ENCODE peak calls at places on chromosomes 5 and 9, in seven cellular contexts. One of them, this sample, is unnamed.

GRCh38 chr5:123814796-123815479 is 303.0 kb downstream of the CSNK1G3 start:
- DNase-seq in stomach: no peak
- DNase-seq in GM23248: peak; percentile 13
- DNase-seq in RWPE1: no peak
- DNase-seq in fibroblast of lung: peak; percentile 66
- DNase-seq in caudate nucleus: no peak
- DNase-seq in Panc1: peak; percentile 45
- DNase-seq in this sample: no peak

GRCh38 chr5:148145916-148146315 is 22.4 kb upstream of the SPINK14 start:
- DNase-seq in stomach: peak; percentile 83
- DNase-seq in GM23248: peak; percentile 2
- DNase-seq in RWPE1: peak; percentile 90
- DNase-seq in fibroblast of lung: peak; percentile 44
- DNase-seq in caudate nucleus: no peak
- DNase-seq in Panc1: no peak
- DNase-seq in this sample: no peak

GRCh38 chr9:90300901-90301688 is 341.5 kb downstream of the DIRAS2 start:
- DNase-seq in stomach: peak; percentile 27
- DNase-seq in GM23248: peak; percentile 91
- DNase-seq in RWPE1: peak; percentile 96
- DNase-seq in fibroblast of lung: peak; percentile 92
- DNase-seq in caudate nucleus: no peak
- DNase-seq in Panc1: peak; percentile 48
- DNase-seq in this sample: no peak

GRCh38 chr5:168978015-168978414 is 322.9 kb downstream of the SLIT3 start:
- DNase-seq in stomach: no peak
- DNase-seq in GM23248: peak; percentile 95
- DNase-seq in RWPE1: peak; percentile 90
- DNase-seq in fibroblast of lung: peak; percentile 89
- DNase-seq in caudate nucleus: no peak
- DNase-seq in Panc1: no peak
- DNase-seq in this sample: no peak

GRCh38 chr9:29751220-29751619 is 2177.9 kb upstream of the C9orf72 start:
- DNase-seq in stomach: no peak
- DNase-seq in GM23248: no peak
- DNase-seq in RWPE1: no peak
- DNase-seq in fibroblast of lung: no peak
- DNase-seq in caudate nucleus: no peak
- DNase-seq in Panc1: no peak
- DNase-seq in this sample: no peak

GRCh38 chr5:88188458-88189132 is 80.0 kb downstream of the TMEM161B start:
- DNase-seq in stomach: no peak
- DNase-seq in GM23248: peak; percentile 1
- DNase-seq in RWPE1: no peak
- DNase-seq in fibroblast of lung: peak; percentile 14
- DNase-seq in caudate nucleus: no peak
- DNase-seq in Panc1: no peak
- DNase-seq in this sample: no peak

GRCh38 chr5:181052928-181053759 is 13.1 kb downstream of the BTNL9 start:
- DNase-seq in stomach: no peak
- DNase-seq in GM23248: peak; percentile 21
- DNase-seq in RWPE1: peak; percentile 57
- DNase-seq in fibroblast of lung: no peak
- DNase-seq in caudate nucleus: peak; percentile 22
- DNase-seq in Panc1: no peak
- DNase-seq in this sample: no peak

GRCh38 chr9:94656190-94656589 is 16.9 kb upstream of the FBP1 start:
- DNase-seq in stomach: no peak
- DNase-seq in GM23248: no peak
- DNase-seq in RWPE1: no peak
- DNase-seq in fibroblast of lung: peak; percentile 22
- DNase-seq in caudate nucleus: no peak
- DNase-seq in Panc1: no peak
- DNase-seq in this sample: peak; percentile 38

GRCh38 chr9:81557957-81558791 is 131.2 kb downstream of the TLE1 start:
- DNase-seq in stomach: peak; percentile 33
- DNase-seq in GM23248: peak; percentile 76
- DNase-seq in RWPE1: no peak
- DNase-seq in fibroblast of lung: peak; percentile 94
- DNase-seq in caudate nucleus: no peak
- DNase-seq in Panc1: no peak
- DNase-seq in this sample: no peak

GRCh38 chr5:145506451-145506850 is 328.7 kb downstream of the PRELID2 start:
- DNase-seq in stomach: no peak
- DNase-seq in GM23248: no peak
- DNase-seq in RWPE1: no peak
- DNase-seq in fibroblast of lung: no peak
- DNase-seq in caudate nucleus: no peak
- DNase-seq in Panc1: no peak
- DNase-seq in this sample: no peak

GRCh38 chr9:129597355-129598088 is 23.4 kb downstream of the C9orf50 start:
- DNase-seq in stomach: peak; percentile 92
- DNase-seq in GM23248: peak; percentile 80
- DNase-seq in RWPE1: peak; percentile 56
- DNase-seq in fibroblast of lung: peak; percentile 75
- DNase-seq in caudate nucleus: no peak
- DNase-seq in Panc1: no peak
- DNase-seq in this sample: peak; percentile 46

GRCh38 chr5:37921452-37921851 is 81.6 kb upstream of the GDNF start:
- DNase-seq in stomach: no peak
- DNase-seq in GM23248: no peak
- DNase-seq in RWPE1: no peak
- DNase-seq in fibroblast of lung: no peak
- DNase-seq in caudate nucleus: no peak
- DNase-seq in Panc1: no peak
- DNase-seq in this sample: no peak

GRCh38 chr5:52015760-52016159 is 632.5 kb downstream of the ISL1 start:
- DNase-seq in stomach: no peak
- DNase-seq in GM23248: no peak
- DNase-seq in RWPE1: no peak
- DNase-seq in fibroblast of lung: no peak
- DNase-seq in caudate nucleus: no peak
- DNase-seq in Panc1: no peak
- DNase-seq in this sample: peak; percentile 63

GRCh38 chr5:149268928-149269557 is 2.6 kb upstream of the AFAP1L1 start:
- DNase-seq in stomach: no peak
- DNase-seq in GM23248: peak; percentile 70
- DNase-seq in RWPE1: peak; percentile 79
- DNase-seq in fibroblast of lung: peak; percentile 50
- DNase-seq in caudate nucleus: no peak
- DNase-seq in Panc1: no peak
- DNase-seq in this sample: no peak

GRCh38 chr5:88143693-88144218 is 124.9 kb downstream of the TMEM161B start:
- DNase-seq in stomach: no peak
- DNase-seq in GM23248: no peak
- DNase-seq in RWPE1: no peak
- DNase-seq in fibroblast of lung: no peak
- DNase-seq in caudate nucleus: peak; percentile 35
- DNase-seq in Panc1: no peak
- DNase-seq in this sample: no peak

GRCh38 chr5:72812483-72812882 is 4.0 kb upstream of the TNPO1 start:
- DNase-seq in stomach: no peak
- DNase-seq in GM23248: no peak
- DNase-seq in RWPE1: no peak
- DNase-seq in fibroblast of lung: no peak
- DNase-seq in caudate nucleus: no peak
- DNase-seq in Panc1: no peak
- DNase-seq in this sample: no peak

GRCh38 chr9:79824265-79824664 is 252.5 kb downstream of the TLE4 start:
- DNase-seq in stomach: no peak
- DNase-seq in GM23248: no peak
- DNase-seq in RWPE1: no peak
- DNase-seq in fibroblast of lung: no peak
- DNase-seq in caudate nucleus: no peak
- DNase-seq in Panc1: no peak
- DNase-seq in this sample: no peak

GRCh38 chr9:96486351-96487029 is 36.5 kb downstream of the HABP4 start:
- DNase-seq in stomach: peak; percentile 79
- DNase-seq in GM23248: peak; percentile 92
- DNase-seq in RWPE1: no peak
- DNase-seq in fibroblast of lung: peak; percentile 89
- DNase-seq in caudate nucleus: no peak
- DNase-seq in Panc1: no peak
- DNase-seq in this sample: peak; percentile 71

GRCh38 chr9:33453286-33453882 is 6.0 kb upstream of the AQP3 start:
- DNase-seq in stomach: no peak
- DNase-seq in GM23248: no peak
- DNase-seq in RWPE1: no peak
- DNase-seq in fibroblast of lung: peak; percentile 15
- DNase-seq in caudate nucleus: no peak
- DNase-seq in Panc1: no peak
- DNase-seq in this sample: no peak

GRCh38 chr9:33450747-33451146 is 3.4 kb upstream of the AQP3 start:
- DNase-seq in stomach: no peak
- DNase-seq in GM23248: no peak
- DNase-seq in RWPE1: no peak
- DNase-seq in fibroblast of lung: no peak
- DNase-seq in caudate nucleus: no peak
- DNase-seq in Panc1: no peak
- DNase-seq in this sample: no peak

GRCh38 chr9:33455952-33456351 is 8.6 kb upstream of the AQP3 start:
- DNase-seq in stomach: no peak
- DNase-seq in GM23248: no peak
- DNase-seq in RWPE1: no peak
- DNase-seq in fibroblast of lung: no peak
- DNase-seq in caudate nucleus: no peak
- DNase-seq in Panc1: no peak
- DNase-seq in this sample: peak; percentile 48

GRCh38 chr9:33453999-33454660 is 6.7 kb upstream of the AQP3 start:
- DNase-seq in stomach: no peak
- DNase-seq in GM23248: no peak
- DNase-seq in RWPE1: no peak
- DNase-seq in fibroblast of lung: no peak
- DNase-seq in caudate nucleus: no peak
- DNase-seq in Panc1: no peak
- DNase-seq in this sample: no peak

GRCh38 chr9:33452828-33453271 is 5.5 kb upstream of the AQP3 start:
- DNase-seq in stomach: peak; percentile 68
- DNase-seq in GM23248: peak; percentile 89
- DNase-seq in RWPE1: peak; percentile 96
- DNase-seq in fibroblast of lung: peak; percentile 81
- DNase-seq in caudate nucleus: no peak
- DNase-seq in Panc1: no peak
- DNase-seq in this sample: peak; percentile 71
- H3K27ac ChIP-seq in stomach: no peak overlapping the region
- H3K27ac ChIP-seq in GM23248: no peak overlapping the region
- H3K27ac ChIP-seq in RWPE1: peak overlapping the region; percentile 76
- H3K27ac ChIP-seq in fibroblast of lung: no peak overlapping the region
- H3K27ac ChIP-seq in caudate nucleus: no peak overlapping the region
- H3K27ac ChIP-seq in Panc1: no peak overlapping the region
- H3K27ac ChIP-seq in this sample: no peak overlapping the region

GRCh38 chr5:154163327-154163997 is 27.1 kb upstream of the GALNT10 start:
- DNase-seq in stomach: no peak
- DNase-seq in GM23248: no peak
- DNase-seq in RWPE1: no peak
- DNase-seq in fibroblast of lung: no peak
- DNase-seq in caudate nucleus: no peak
- DNase-seq in Panc1: no peak
- DNase-seq in this sample: no peak

GRCh38 chr5:154165886-154166285 is 24.6 kb upstream of the GALNT10 start:
- DNase-seq in stomach: no peak
- DNase-seq in GM23248: no peak
- DNase-seq in RWPE1: no peak
- DNase-seq in fibroblast of lung: no peak
- DNase-seq in caudate nucleus: no peak
- DNase-seq in Panc1: no peak
- DNase-seq in this sample: no peak

GRCh38 chr5:154164182-154164581 is 26.4 kb upstream of the GALNT10 start:
- DNase-seq in stomach: no peak
- DNase-seq in GM23248: no peak
- DNase-seq in RWPE1: no peak
- DNase-seq in fibroblast of lung: no peak
- DNase-seq in caudate nucleus: no peak
- DNase-seq in Panc1: no peak
- DNase-seq in this sample: no peak

GRCh38 chr5:154168395-154168794 is 22.1 kb upstream of the GALNT10 start:
- DNase-seq in stomach: no peak
- DNase-seq in GM23248: peak; percentile 53
- DNase-seq in RWPE1: no peak
- DNase-seq in fibroblast of lung: no peak
- DNase-seq in caudate nucleus: no peak
- DNase-seq in Panc1: no peak
- DNase-seq in this sample: no peak

GRCh38 chr5:154166901-154167791 is 23.4 kb upstream of the GALNT10 start:
- DNase-seq in stomach: no peak
- DNase-seq in GM23248: no peak
- DNase-seq in RWPE1: no peak
- DNase-seq in fibroblast of lung: no peak
- DNase-seq in caudate nucleus: no peak
- DNase-seq in Panc1: no peak
- DNase-seq in this sample: no peak
- H3K27ac ChIP-seq in stomach: no peak overlapping the region
- H3K27ac ChIP-seq in GM23248: no peak overlapping the region
- H3K27ac ChIP-seq in RWPE1: no peak overlapping the region
- H3K27ac ChIP-seq in fibroblast of lung: no peak overlapping the region
- H3K27ac ChIP-seq in caudate nucleus: no peak overlapping the region
- H3K27ac ChIP-seq in Panc1: no peak overlapping the region
- H3K27ac ChIP-seq in this sample: no peak overlapping the region

GRCh38 chr5:3101561-3101960 is 350.1 kb upstream of the IRX2 start:
- DNase-seq in stomach: no peak
- DNase-seq in GM23248: no peak
- DNase-seq in RWPE1: no peak
- DNase-seq in fibroblast of lung: no peak
- DNase-seq in caudate nucleus: no peak
- DNase-seq in Panc1: no peak
- DNase-seq in this sample: no peak

GRCh38 chr5:3099526-3099925 is 348.0 kb upstream of the IRX2 start:
- DNase-seq in stomach: no peak
- DNase-seq in GM23248: no peak
- DNase-seq in RWPE1: no peak
- DNase-seq in fibroblast of lung: no peak
- DNase-seq in caudate nucleus: no peak
- DNase-seq in Panc1: no peak
- DNase-seq in this sample: no peak

GRCh38 chr5:3102531-3102930 is 351.1 kb upstream of the IRX2 start:
- DNase-seq in stomach: no peak
- DNase-seq in GM23248: no peak
- DNase-seq in RWPE1: no peak
- DNase-seq in fibroblast of lung: no peak
- DNase-seq in caudate nucleus: no peak
- DNase-seq in Panc1: no peak
- DNase-seq in this sample: no peak

GRCh38 chr5:3099954-3100353 is 348.5 kb upstream of the IRX2 start:
- DNase-seq in stomach: no peak
- DNase-seq in GM23248: no peak
- DNase-seq in RWPE1: no peak
- DNase-seq in fibroblast of lung: no peak
- DNase-seq in caudate nucleus: no peak
- DNase-seq in Panc1: no peak
- DNase-seq in this sample: no peak

GRCh38 chr5:3100921-3101551 is 349.6 kb upstream of the IRX2 start:
- DNase-seq in stomach: no peak
- DNase-seq in GM23248: no peak
- DNase-seq in RWPE1: no peak
- DNase-seq in fibroblast of lung: no peak
- DNase-seq in caudate nucleus: no peak
- DNase-seq in Panc1: no peak
- DNase-seq in this sample: no peak
- H3K27ac ChIP-seq in stomach: no peak overlapping the region
- H3K27ac ChIP-seq in GM23248: no peak overlapping the region
- H3K27ac ChIP-seq in RWPE1: no peak overlapping the region
- H3K27ac ChIP-seq in fibroblast of lung: no peak overlapping the region
- H3K27ac ChIP-seq in caudate nucleus: no peak overlapping the region
- H3K27ac ChIP-seq in Panc1: no peak overlapping the region
- H3K27ac ChIP-seq in this sample: no peak overlapping the region

GRCh38 chr5:138659121-138659520 is 83.9 kb upstream of the HSPA9 start:
- DNase-seq in stomach: no peak
- DNase-seq in GM23248: no peak
- DNase-seq in RWPE1: no peak
- DNase-seq in fibroblast of lung: no peak
- DNase-seq in caudate nucleus: no peak
- DNase-seq in Panc1: no peak
- DNase-seq in this sample: no peak
- H3K27ac ChIP-seq in stomach: no peak overlapping the region
- H3K27ac ChIP-seq in GM23248: no peak overlapping the region
- H3K27ac ChIP-seq in RWPE1: no peak overlapping the region
- H3K27ac ChIP-seq in fibroblast of lung: no peak overlapping the region
- H3K27ac ChIP-seq in caudate nucleus: no peak overlapping the region
- H3K27ac ChIP-seq in Panc1: no peak overlapping the region
- H3K27ac ChIP-seq in this sample: no peak overlapping the region

This sample was measured in testis.